ENCODE peak calls at places on chromosomes 5 and 9, in six cellular contexts. One of them, this sample, is unnamed.
A peak's percentile ranks its signal among the peaks of the same experiment; 100 is the strongest.

GRCh38 chr9:91502913-91503649 is 79.4 kb upstream of the NFIL3 start:
- DNase-seq in central memory CD4-positive, alpha-beta T cell: no peak
- DNase-seq in stimulated activated naive CD8-positive, alpha-beta T cell treated with anti-CD3 and anti-CD28 coated beads, Interleukin-15, amount 100 ng/mL, for 72 hours: no peak
- DNase-seq in ACHN: no peak
- DNase-seq in HAP-1: no peak
- DNase-seq in epithelial cell of esophagus: no peak
- DNase-seq in this sample: no peak

GRCh38 chr5:75168026-75168750 is 68.5 kb downstream of the ANKRD31 start:
- DNase-seq in central memory CD4-positive, alpha-beta T cell: no peak
- DNase-seq in stimulated activated naive CD8-positive, alpha-beta T cell treated with anti-CD3 and anti-CD28 coated beads, Interleukin-15, amount 100 ng/mL, for 72 hours: no peak
- DNase-seq in ACHN: no peak
- DNase-seq in HAP-1: no peak
- DNase-seq in epithelial cell of esophagus: no peak
- DNase-seq in this sample: no peak

GRCh38 chr5:164799391-164799790 is 1294.0 kb downstream of the MAT2B start:
- DNase-seq in central memory CD4-positive, alpha-beta T cell: no peak
- DNase-seq in stimulated activated naive CD8-positive, alpha-beta T cell treated with anti-CD3 and anti-CD28 coated beads, Interleukin-15, amount 100 ng/mL, for 72 hours: no peak
- DNase-seq in ACHN: no peak
- DNase-seq in HAP-1: no peak
- DNase-seq in epithelial cell of esophagus: no peak
- DNase-seq in this sample: no peak

GRCh38 chr9:130316406-130316805 is 50.8 kb downstream of the HMCN2 start:
- DNase-seq in central memory CD4-positive, alpha-beta T cell: no peak
- DNase-seq in stimulated activated naive CD8-positive, alpha-beta T cell treated with anti-CD3 and anti-CD28 coated beads, Interleukin-15, amount 100 ng/mL, for 72 hours: no peak
- DNase-seq in ACHN: no peak
- DNase-seq in HAP-1: no peak
- DNase-seq in epithelial cell of esophagus: no peak
- DNase-seq in this sample: no peak

GRCh38 chr9:113233146-113233545 is 11.8 kb downstream of the SLC31A1 start:
- DNase-seq in central memory CD4-positive, alpha-beta T cell: no peak
- DNase-seq in stimulated activated naive CD8-positive, alpha-beta T cell treated with anti-CD3 and anti-CD28 coated beads, Interleukin-15, amount 100 ng/mL, for 72 hours: no peak
- DNase-seq in ACHN: no peak
- DNase-seq in HAP-1: no peak
- DNase-seq in epithelial cell of esophagus: peak; percentile 73
- DNase-seq in this sample: no peak

GRCh38 chr5:31993182-31993961 is 180.7 kb downstream of the GOLPH3 start:
- DNase-seq in central memory CD4-positive, alpha-beta T cell: no peak
- DNase-seq in stimulated activated naive CD8-positive, alpha-beta T cell treated with anti-CD3 and anti-CD28 coated beads, Interleukin-15, amount 100 ng/mL, for 72 hours: no peak
- DNase-seq in ACHN: peak; percentile 79
- DNase-seq in HAP-1: no peak
- DNase-seq in epithelial cell of esophagus: no peak
- DNase-seq in this sample: no peak

GRCh38 chr9:136996361-136997281 is at the start of gene CLIC3:
- DNase-seq in central memory CD4-positive, alpha-beta T cell: peak; percentile 64
- DNase-seq in stimulated activated naive CD8-positive, alpha-beta T cell treated with anti-CD3 and anti-CD28 coated beads, Interleukin-15, amount 100 ng/mL, for 72 hours: no peak
- DNase-seq in ACHN: no peak
- DNase-seq in HAP-1: no peak
- DNase-seq in epithelial cell of esophagus: peak; percentile 34
- DNase-seq in this sample: no peak

GRCh38 chr9:117116084-117116483 is 298.8 kb downstream of the ASTN2 start:
- DNase-seq in central memory CD4-positive, alpha-beta T cell: no peak
- DNase-seq in stimulated activated naive CD8-positive, alpha-beta T cell treated with anti-CD3 and anti-CD28 coated beads, Interleukin-15, amount 100 ng/mL, for 72 hours: no peak
- DNase-seq in ACHN: no peak
- DNase-seq in HAP-1: no peak
- DNase-seq in epithelial cell of esophagus: no peak
- DNase-seq in this sample: no peak

GRCh38 chr5:57598756-57599155 is 116.1 kb upstream of the ACTBL2 start:
- DNase-seq in central memory CD4-positive, alpha-beta T cell: no peak
- DNase-seq in stimulated activated naive CD8-positive, alpha-beta T cell treated with anti-CD3 and anti-CD28 coated beads, Interleukin-15, amount 100 ng/mL, for 72 hours: no peak
- DNase-seq in ACHN: peak; percentile 35
- DNase-seq in HAP-1: no peak
- DNase-seq in epithelial cell of esophagus: peak; percentile 86
- DNase-seq in this sample: peak; percentile 55

GRCh38 chr5:119398713-119399492 is 43.1 kb downstream of the TNFAIP8 start:
- DNase-seq in central memory CD4-positive, alpha-beta T cell: no peak
- DNase-seq in stimulated activated naive CD8-positive, alpha-beta T cell treated with anti-CD3 and anti-CD28 coated beads, Interleukin-15, amount 100 ng/mL, for 72 hours: no peak
- DNase-seq in ACHN: peak; percentile 78
- DNase-seq in HAP-1: no peak
- DNase-seq in epithelial cell of esophagus: peak; percentile 45
- DNase-seq in this sample: no peak

GRCh38 chr9:110170728-110171257 is 37.2 kb downstream of the C9orf152 start:
- DNase-seq in central memory CD4-positive, alpha-beta T cell: no peak
- DNase-seq in stimulated activated naive CD8-positive, alpha-beta T cell treated with anti-CD3 and anti-CD28 coated beads, Interleukin-15, amount 100 ng/mL, for 72 hours: no peak
- DNase-seq in ACHN: no peak
- DNase-seq in HAP-1: no peak
- DNase-seq in epithelial cell of esophagus: no peak
- DNase-seq in this sample: no peak